ENCODE peak calls at places on chromosome 2, in seven cellular contexts. I is dermis microvascular lymphatic vessel endothelial cell, L is GM04503, Y is breast epithelium, Q is HT-29, V is AG09309, M is mammary epithelial cell. S is an unnamed sample.

GRCh38 chr2:112811841-112812306 is 24.7 kb downstream of the IL1B start:
- DNase-seq in I (peak), L (peak), Q (peak), M (peak), V (peak), Y (no peak), S (no peak)

GRCh38 chr2:81324046-81324445 is 1019.5 kb upstream of the LRRTM1 start:
- DNase-seq in M (no peak), L (no peak), V (no peak), I (peak), Q (peak), Y (no peak), S (peak)

GRCh38 chr2:24635181-24635580 is 144.1 kb downstream of the NCOA1 start:
- DNase-seq in M (no peak), I (no peak), Q (no peak), V (peak), Y (no peak), L (peak), S (no peak)

GRCh38 chr2:120472891-120473309 is 127.0 kb downstream of the INHBB start:
- DNase-seq in L (no peak), M (peak), I (no peak), V (no peak), Q (no peak), Y (peak), S (no peak)

GRCh38 chr2:182014284-182014683 is 28.6 kb downstream of the PPP1R1C start:
- DNase-seq in L (no peak), Q (no peak), M (no peak), I (no peak), V (no peak), Y (no peak), S (no peak)

GRCh38 chr2:15868186-15868585 is 72.2 kb upstream of the MYCN start:
- DNase-seq in Y (no peak), V (no peak), I (no peak), Q (no peak), M (no peak), L (no peak), S (no peak)

GRCh38 chr2:200353873-200354272 is 47.4 kb downstream of the SPATS2L start:
- DNase-seq in L (no peak), Q (no peak), Y (no peak), I (no peak), V (no peak), M (no peak), S (no peak)

GRCh38 chr2:61887684-61888303 is 662 bp downstream of the CCT4 start:
- DNase-seq in V (no peak), I (peak), Y (no peak), L (peak), Q (peak), M (peak), S (peak)

GRCh38 chr2:60552096-60552850 is 1.2 kb downstream of the BCL11A start:
- DNase-seq in L (no peak), V (no peak), Q (no peak), M (peak), Y (no peak), I (no peak), S (peak)

GRCh38 chr2:194826241-194826640 is 830.8 kb upstream of the SLC39A10 start:
- DNase-seq in M (peak), L (no peak), Y (no peak), Q (no peak), I (no peak), V (no peak), S (no peak)

GRCh38 chr2:173264152-173264551 is 90.5 kb upstream of the CDCA7 start:
- DNase-seq in I (no peak), Q (no peak), Y (no peak), L (no peak), V (no peak), M (no peak), S (no peak)

GRCh38 chr2:110149330-110150220 is 34.0 kb upstream of the MALL start:
- DNase-seq in V (peak), M (peak), I (peak), Y (no peak), L (no peak), Q (peak), S (no peak)

S was measured in H7.